ENCODE peak calls at places on chromosomes 16 and 17, in four cellular contexts. One of them, this sample, is unnamed.

GRCh38 chr17:68197997-68198930 is 49.6 kb upstream of the AMZ2 start:
- DNase-seq in mesenteric fat pad: peak
- DNase-seq in glutamatergic neuron: no peak
- DNase-seq in T-helper 1 cell: no peak
- DNase-seq in this sample: peak

GRCh38 chr16:55072976-55073375 is 142.3 kb downstream of the IRX5 start:
- DNase-seq in mesenteric fat pad: no peak
- DNase-seq in glutamatergic neuron: no peak
- DNase-seq in T-helper 1 cell: no peak
- DNase-seq in this sample: no peak

GRCh38 chr16:27315333-27316037 is 1.7 kb downstream of the IL4R start:
- DNase-seq in mesenteric fat pad: peak
- DNase-seq in glutamatergic neuron: no peak
- DNase-seq in T-helper 1 cell: peak
- DNase-seq in this sample: no peak

GRCh38 chr16:67447508-67448076 is 16.7 kb downstream of the HSD11B2 start:
- DNase-seq in mesenteric fat pad: no peak
- DNase-seq in glutamatergic neuron: no peak
- DNase-seq in T-helper 1 cell: peak
- DNase-seq in this sample: no peak

GRCh38 chr17:74460996-74461395 is 5.4 kb upstream of the CD300A start:
- DNase-seq in mesenteric fat pad: no peak
- DNase-seq in glutamatergic neuron: no peak
- DNase-seq in T-helper 1 cell: no peak
- DNase-seq in this sample: no peak

GRCh38 chr17:1999557-2000251 is 25.4 kb downstream of the RTN4RL1 start:
- DNase-seq in mesenteric fat pad: no peak
- DNase-seq in glutamatergic neuron: peak
- DNase-seq in T-helper 1 cell: no peak
- DNase-seq in this sample: no peak

GRCh38 chr16:19563377-19563776 is 7.9 kb downstream of the VPS35L start:
- DNase-seq in mesenteric fat pad: no peak
- DNase-seq in glutamatergic neuron: no peak
- DNase-seq in T-helper 1 cell: no peak
- DNase-seq in this sample: no peak

GRCh38 chr17:7336240-7337175 is at the start of gene ACAP1:
- DNase-seq in mesenteric fat pad: no peak
- DNase-seq in glutamatergic neuron: no peak
- DNase-seq in T-helper 1 cell: peak
- DNase-seq in this sample: no peak

GRCh38 chr16:85162478-85163277 is 50.4 kb upstream of the CIBAR2 start:
- DNase-seq in mesenteric fat pad: no peak
- DNase-seq in glutamatergic neuron: peak
- DNase-seq in T-helper 1 cell: no peak
- DNase-seq in this sample: peak

GRCh38 chr16:49701867-49702494 is 153.9 kb downstream of the ZNF423 start:
- DNase-seq in mesenteric fat pad: no peak
- DNase-seq in glutamatergic neuron: peak
- DNase-seq in T-helper 1 cell: no peak
- DNase-seq in this sample: peak

GRCh38 chr17:4499431-4500187 is 928 bp downstream of the SPNS2 start:
- DNase-seq in mesenteric fat pad: no peak
- DNase-seq in glutamatergic neuron: peak
- DNase-seq in T-helper 1 cell: no peak
- DNase-seq in this sample: peak

GRCh38 chr16:81869326-81869725 is 90.2 kb downstream of the PLCG2 start:
- DNase-seq in mesenteric fat pad: no peak
- DNase-seq in glutamatergic neuron: no peak
- DNase-seq in T-helper 1 cell: no peak
- DNase-seq in this sample: no peak

GRCh38 chr17:7239091-7240027 is at the start of gene PHF23:
- DNase-seq in mesenteric fat pad: peak
- DNase-seq in glutamatergic neuron: peak
- DNase-seq in T-helper 1 cell: peak
- DNase-seq in this sample: peak

GRCh38 chr17:61461586-61461966 is 9.4 kb downstream of the TBX4 start:
- DNase-seq in mesenteric fat pad: no peak
- DNase-seq in glutamatergic neuron: no peak
- DNase-seq in T-helper 1 cell: no peak
- DNase-seq in this sample: no peak

GRCh38 chr17:78263736-78264340 is 32.4 kb downstream of the TMEM235 start:
- DNase-seq in mesenteric fat pad: no peak
- DNase-seq in glutamatergic neuron: no peak
- DNase-seq in T-helper 1 cell: no peak
- DNase-seq in this sample: no peak

GRCh38 chr16:85029981-85030381 is 2.4 kb downstream of the KIAA0513 start:
- DNase-seq in mesenteric fat pad: no peak
- DNase-seq in glutamatergic neuron: no peak
- DNase-seq in T-helper 1 cell: no peak
- DNase-seq in this sample: no peak

GRCh38 chr17:38451030-38451839 is 23.0 kb downstream of the ARHGAP23 start:
- DNase-seq in mesenteric fat pad: no peak
- DNase-seq in glutamatergic neuron: no peak
- DNase-seq in T-helper 1 cell: no peak
- DNase-seq in this sample: peak

GRCh38 chr17:79182176-79183160 is 107.8 kb downstream of the ENGASE start:
- DNase-seq in mesenteric fat pad: no peak
- DNase-seq in glutamatergic neuron: no peak
- DNase-seq in T-helper 1 cell: no peak
- DNase-seq in this sample: peak

This sample was measured in nephron progenitor cell.